ENCODE peak calls at places on chromosomes 11 and 22, in ten cellular contexts. U, B, N, Q, I, P, Z, J, E and W are unnamed samples. For H3K4me1, the result is how much of the 10 kb centered on the place peaks cover.

GRCh38 chr11:128039140-128040021 is 548.0 kb downstream of the ETS1 start:
- DNase-seq in U (no peak), B (no peak), N (no peak), Q (no peak), I (peak), P (peak), Z (peak), J (peak), E (peak), W (peak)

GRCh38 chr11:27740362-27741024 is 40.2 kb upstream of the BDNF start:
- DNase-seq in U (no peak), B (no peak), N (no peak), Q (peak), I (no peak), P (no peak), Z (no peak), J (peak), E (no peak), W (no peak)

GRCh38 chr11:92505689-92506088 is 281.1 kb downstream of the FAT3 start:
- DNase-seq in U (no peak), B (no peak), N (no peak), Q (no peak), I (no peak), P (no peak), Z (no peak), J (no peak), E (no peak), W (no peak)

GRCh38 chr11:72738199-72739141 is 13.7 kb downstream of the ARAP1 start:
- DNase-seq in U (no peak), B (peak), N (no peak), Q (peak), I (peak), P (no peak), Z (peak), J (no peak), E (no peak), W (no peak)

GRCh38 chr11:30740071-30740470 is 153.9 kb upstream of the MPPED2 start:
- DNase-seq in U (no peak), B (no peak), N (no peak), Q (no peak), I (no peak), P (no peak), Z (no peak), J (no peak), E (no peak), W (no peak)

GRCh38 chr11:106280041-106280440 is 202.6 kb downstream of the AASDHPPT start:
- DNase-seq in U (no peak), B (no peak), N (no peak), Q (no peak), I (no peak), P (no peak), Z (no peak), J (no peak), E (no peak), W (no peak)

GRCh38 chr11:78961938-78962701 is 387.5 kb upstream of the NARS2 start:
- DNase-seq in U (peak), B (peak), N (no peak), Q (peak), I (peak), P (no peak), Z (peak), J (peak), E (peak), W (no peak)

GRCh38 chr11:127616171-127616570 is 615.6 kb upstream of the KIRREL3 start:
- DNase-seq in U (no peak), B (no peak), N (no peak), Q (no peak), I (no peak), P (no peak), Z (no peak), J (no peak), E (no peak), W (no peak)

GRCh38 chr11:32888805-32889204 is 3.8 kb upstream of the QSER1 start:
- DNase-seq in U (no peak), B (no peak), N (no peak), Q (no peak), I (peak), P (peak), Z (no peak), J (no peak), E (peak), W (no peak)

GRCh38 chr11:63613517-63614135 is 607 bp downstream of the PLAAT3 start:
- DNase-seq in U (no peak), B (peak), N (peak), Q (peak), I (no peak), P (no peak), Z (peak), J (peak), E (no peak), W (no peak)

GRCh38 chr11:134849833-134850232 is 437.8 kb upstream of the B3GAT1 start:
- DNase-seq in U (no peak), B (no peak), N (no peak), Q (no peak), I (no peak), P (no peak), Z (no peak), J (no peak), E (no peak), W (no peak)

GRCh38 chr11:134258577-134258976 is 5.2 kb downstream of the ACAD8 start:
- DNase-seq in U (no peak), B (no peak), N (no peak), Q (no peak), I (no peak), P (no peak), Z (no peak), J (no peak), E (no peak), W (no peak)

GRCh38 chr11:33256808-33257159 is 397 bp upstream of the HIPK3 start:
- DNase-seq in U (no peak), B (no peak), N (no peak), Q (no peak), I (no peak), P (no peak), Z (no peak), J (no peak), E (no peak), W (no peak)

GRCh38 chr22:27139935-27140493 is 482.6 kb downstream of the MIAT start:
- DNase-seq in U (no peak), B (no peak), N (peak), Q (no peak), I (peak), P (peak), Z (no peak), J (peak), E (peak), W (no peak)

GRCh38 chr11:40417627-40418026 is 1041.8 kb downstream of the LRRC4C start:
- DNase-seq in U (no peak), B (no peak), N (no peak), Q (no peak), I (no peak), P (no peak), Z (no peak), J (no peak), E (no peak), W (no peak)

GRCh38 chr11:130510407-130511006 is 62.1 kb downstream of the ADAMTS15 start:
- DNase-seq in U (no peak), B (no peak), N (no peak), Q (no peak), I (peak), P (no peak), Z (peak), J (peak), E (peak), W (no peak)

GRCh38 chr11:123393312-123393927 is 36.6 kb upstream of the GRAMD1B start:
- DNase-seq in U (no peak), B (no peak), N (no peak), Q (no peak), I (no peak), P (no peak), Z (no peak), J (no peak), E (no peak), W (no peak)

GRCh38 chr11:23789938-23790371 is 706.9 kb upstream of the LUZP2 start:
- DNase-seq in U (no peak), B (no peak), N (peak), Q (no peak), I (peak), P (no peak), Z (peak), J (no peak), E (peak), W (no peak)

GRCh38 chr22:19497245-19497644 is 17.5 kb downstream of the CDC45 start:
- DNase-seq in U (no peak), B (peak), N (no peak), Q (no peak), I (peak), P (peak), Z (peak), J (peak), E (peak), W (no peak)

GRCh38 chr11:117052196-117053149 is 45.8 kb downstream of the SIK3 start:
- DNase-seq in U (no peak), B (no peak), N (no peak), Q (no peak), I (no peak), P (no peak), Z (no peak), J (no peak), E (no peak), W (no peak)

GRCh38 chr11:9130297-9130696 is 38.9 kb upstream of the SCUBE2 start:
- DNase-seq in U (no peak), B (no peak), N (no peak), Q (no peak), I (no peak), P (no peak), Z (no peak), J (no peak), E (no peak), W (no peak)

GRCh38 chr22:22486132-22486899 is 22.2 kb downstream of the ZNF280B start:
- DNase-seq in U (no peak), B (no peak), N (no peak), Q (no peak), I (no peak), P (no peak), Z (no peak), J (no peak), E (no peak), W (no peak)

GRCh38 chr11:70467196-70468085 is 69.1 kb downstream of the CTTN start:
- DNase-seq in U (peak), B (peak), N (peak), Q (peak), I (peak), P (peak), Z (peak), J (peak), E (no peak), W (peak)

GRCh38 chr22:42080287-42080686 is 787 bp downstream of the SMDT1 start:
- DNase-seq in U (no peak), B (no peak), N (peak), Q (peak), I (peak), P (peak), Z (peak), J (peak), E (peak), W (peak)

GRCh38 chr11:45692808-45693453 is 27.5 kb upstream of the CHST1 start:
- DNase-seq in U (no peak), B (no peak), N (no peak), Q (no peak), I (no peak), P (no peak), Z (no peak), J (no peak), E (no peak), W (peak)

GRCh38 chr11:127994736-127995135 is 592.6 kb downstream of the ETS1 start:
- DNase-seq in U (no peak), B (no peak), N (no peak), Q (no peak), I (peak), P (peak), Z (peak), J (no peak), E (peak), W (no peak)

GRCh38 chr11:86896486-86896885 is 58.7 kb downstream of the FZD4 start:
- DNase-seq in U (no peak), B (no peak), N (no peak), Q (no peak), I (peak), P (no peak), Z (no peak), J (peak), E (peak), W (no peak)

GRCh38 chr11:75262436-75262835 is 21.9 kb downstream of the TPBGL start:
- DNase-seq in U (no peak), B (no peak), N (no peak), Q (no peak), I (no peak), P (no peak), Z (no peak), J (no peak), E (no peak), W (no peak)

GRCh38 chr22:48706934-48707748 is 1120.5 kb downstream of the BRD1 start:
- DNase-seq in U (no peak), B (no peak), N (no peak), Q (no peak), I (no peak), P (no peak), Z (no peak), J (no peak), E (no peak), W (no peak)

GRCh38 chr22:40512426-40513136 is 123.9 kb downstream of the MRTFA start:
- DNase-seq in U (no peak), B (no peak), N (peak), Q (no peak), I (peak), P (peak), Z (peak), J (no peak), E (peak), W (no peak)

GRCh38 chr11:47569646-47570045 is 4.2 kb downstream of the PTPMT1 start:
- DNase-seq in U (no peak), B (peak), N (no peak), Q (no peak), I (no peak), P (no peak), Z (no peak), J (no peak), E (no peak), W (no peak)

GRCh38 chr11:47566166-47566546 is 757 bp downstream of the PTPMT1 start:
- DNase-seq in U (no peak), B (no peak), N (no peak), Q (no peak), I (no peak), P (no peak), Z (peak), J (no peak), E (no peak), W (peak)

GRCh38 chr11:47560431-47560830 is 5.0 kb upstream of the PTPMT1 start:
- DNase-seq in U (no peak), B (no peak), N (no peak), Q (no peak), I (peak), P (no peak), Z (no peak), J (no peak), E (no peak), W (no peak)

GRCh38 chr11:47564933-47565339 is 463 bp upstream of the PTPMT1 start:
- DNase-seq in U (no peak), B (no peak), N (no peak), Q (no peak), I (no peak), P (no peak), Z (no peak), J (no peak), E (no peak), W (no peak)

GRCh38 chr11:47565340-47566165 is at the start of gene PTPMT1:
- DNase-seq in U (no peak), B (peak), N (peak), Q (peak), I (peak), P (peak), Z (peak), J (peak), E (peak), W (peak)
- H3K27ac ChIP-seq in U (no peak), B (peak), N (peak), Q (no peak), I (peak), P (peak), Z (peak), J (peak), E (peak), W (peak)

DNA sequence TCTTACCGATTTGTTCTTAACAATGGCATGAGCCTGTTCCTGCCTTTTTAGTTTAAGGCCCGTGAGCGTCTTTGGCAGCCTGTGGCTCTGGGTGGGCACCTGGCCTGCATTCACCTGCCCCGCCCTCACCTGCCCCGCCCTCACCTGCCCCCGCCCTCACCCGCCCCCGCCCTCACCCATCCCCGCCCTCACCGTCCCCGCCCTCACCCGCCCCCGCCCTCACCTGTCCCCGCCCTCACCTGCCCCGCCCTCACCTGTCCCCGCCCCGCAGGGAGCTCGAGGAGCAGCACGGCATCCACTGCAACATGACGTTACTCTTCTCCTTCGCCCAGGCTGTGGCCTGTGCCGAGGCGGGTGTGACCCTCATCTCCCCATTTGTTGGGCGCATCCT is 14.2 kb downstream of the GATD1 start:
- DNase-seq in U (no peak), B (peak), N (no peak), Q (peak), I (no peak), P (peak), Z (peak), J (no peak), E (no peak), W (no peak)
- H3K4me2 ChIP-seq in U (no peak), B (no peak), N (peak), Q (no peak), I (no peak), P (peak), Z (peak), J (no peak), E (no peak), W (no peak)

GRCh38 chr11:12682730-12683500 is 8.7 kb downstream of the TEAD1 start:
- DNase-seq in U (no peak), B (no peak), N (no peak), Q (no peak), I (no peak), P (no peak), Z (no peak), J (no peak), E (no peak), W (no peak)

GRCh38 chr11:12682288-12682687 is 8.1 kb downstream of the TEAD1 start:
- DNase-seq in U (no peak), B (no peak), N (no peak), Q (no peak), I (no peak), P (no peak), Z (no peak), J (no peak), E (no peak), W (no peak)

GRCh38 chr11:12680940-12681258 is 6.7 kb downstream of the TEAD1 start:
- DNase-seq in U (no peak), B (no peak), N (no peak), Q (no peak), I (no peak), P (no peak), Z (no peak), J (no peak), E (no peak), W (no peak)

GRCh38 chr11:12680246-12680939 is 6.2 kb downstream of the TEAD1 start:
- DNase-seq in U (peak), B (no peak), N (peak), Q (peak), I (peak), P (peak), Z (peak), J (no peak), E (peak), W (no peak)

DNA sequence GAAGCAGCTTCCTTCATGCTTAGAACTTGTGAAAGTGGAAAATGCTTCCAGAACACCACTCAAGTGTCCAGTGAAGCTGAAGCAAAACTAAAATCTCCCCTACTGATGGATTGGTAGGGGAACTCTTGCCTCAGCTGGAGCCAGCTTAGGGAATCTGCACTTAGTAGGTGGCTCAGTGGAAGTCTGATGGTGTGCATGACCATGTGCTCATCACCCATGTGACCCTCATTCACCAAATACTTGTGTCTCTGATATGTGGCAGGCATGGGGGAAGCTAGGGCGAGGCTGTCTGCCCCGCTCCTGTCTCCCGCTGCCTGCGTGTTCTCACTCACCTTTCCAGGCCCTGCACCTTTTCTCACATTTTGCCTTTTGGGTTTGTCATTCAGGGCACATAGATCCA is 7.2 kb downstream of the TEAD1 start:
- DNase-seq in U (no peak), B (no peak), N (no peak), Q (no peak), I (no peak), P (no peak), Z (no peak), J (no peak), E (no peak), W (no peak)
- H3K4me1 ChIP-seq in U (half or more), B (under half), N (half or more), Q (half or more), I (under half), P (half or more), Z (half or more), J (under half), E (half or more), W (under half)

DNA sequence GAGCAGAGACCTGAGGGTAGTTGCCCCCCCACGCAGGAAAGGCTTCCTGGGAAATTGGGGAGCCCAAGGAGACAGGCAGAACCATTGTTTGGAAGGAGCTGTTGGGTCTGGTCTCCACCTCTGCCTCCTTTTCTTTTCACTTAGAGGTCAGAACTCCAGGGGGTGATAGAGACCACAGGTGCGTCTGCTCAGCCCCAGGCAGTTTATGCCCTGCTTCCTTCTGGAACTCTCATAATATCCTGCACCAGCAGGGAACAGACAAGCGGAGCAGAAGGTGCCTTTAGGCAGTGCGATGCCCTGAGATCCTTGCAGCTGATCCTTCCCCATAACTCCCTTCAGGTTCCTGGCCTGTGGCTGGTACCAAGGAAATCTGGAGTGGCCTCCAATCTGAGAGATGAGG is 120.2 kb downstream of the NECTIN1 start:
- DNase-seq in U (no peak), B (no peak), N (no peak), Q (peak), I (no peak), P (no peak), Z (no peak), J (no peak), E (no peak), W (no peak)
- H3K27ac ChIP-seq in U (no peak), B (no peak), N (no peak), Q (no peak), I (no peak), P (no peak), Z (no peak), J (no peak), E (no peak), W (no peak)

GRCh38 chr11:126451211-126451802 is 95.8 kb downstream of the ST3GAL4 start:
- DNase-seq in U (no peak), B (no peak), N (no peak), Q (no peak), I (no peak), P (no peak), Z (no peak), J (no peak), E (no peak), W (no peak)

GRCh38 chr11:126452718-126453117 is 97.2 kb downstream of the ST3GAL4 start:
- DNase-seq in U (no peak), B (no peak), N (no peak), Q (peak), I (no peak), P (no peak), Z (no peak), J (no peak), E (no peak), W (no peak)

GRCh38 chr11:126452256-126452655 is 96.8 kb downstream of the ST3GAL4 start:
- DNase-seq in U (no peak), B (no peak), N (no peak), Q (no peak), I (no peak), P (no peak), Z (no peak), J (no peak), E (no peak), W (no peak)

GRCh38 chr11:126450198-126450597 is 94.7 kb downstream of the ST3GAL4 start:
- DNase-seq in U (no peak), B (no peak), N (no peak), Q (no peak), I (no peak), P (no peak), Z (no peak), J (no peak), E (no peak), W (no peak)

DNA sequence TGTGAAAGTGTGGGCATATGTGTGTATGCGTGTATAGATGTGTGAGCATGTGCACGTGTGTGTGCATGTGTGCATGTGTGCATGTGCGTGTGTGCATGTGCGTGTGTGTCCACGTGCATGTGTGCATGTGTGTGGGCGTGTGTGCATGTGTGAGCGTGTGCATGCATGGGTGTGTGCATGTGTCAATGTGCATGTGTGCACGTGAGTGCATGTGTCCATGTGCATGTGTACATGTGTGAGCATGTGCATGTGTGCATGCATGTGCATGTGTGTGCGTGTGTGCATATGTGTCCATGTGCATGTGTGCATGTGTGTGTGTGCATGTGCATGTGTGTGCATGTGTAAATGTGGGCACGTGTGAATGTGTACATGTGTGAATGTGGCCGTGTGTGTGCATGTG is 95.3 kb downstream of the ST3GAL4 start:
- DNase-seq in U (no peak), B (no peak), N (no peak), Q (no peak), I (no peak), P (no peak), Z (no peak), J (no peak), E (no peak), W (no peak)
- H3K4me2 ChIP-seq in U (no peak), B (no peak), N (no peak), Q (no peak), I (no peak), P (no peak), Z (no peak), J (no peak), E (no peak), W (no peak)

GRCh38 chr11:108237058-108237481 is 14.2 kb downstream of the ATM start:
- DNase-seq in U (no peak), B (no peak), N (no peak), Q (no peak), I (no peak), P (no peak), Z (no peak), J (no peak), E (no peak), W (peak)
- H3K4me1 ChIP-seq in U (under half), B (under half), N (under half), Q (under half), I (under half), P (under half), Z (under half), J (under half), E (under half), W (half or more)